ENCODE peak calls at places on chromosomes 7 and 10, in nine cellular contexts. I is heart right ventricle, X is hepatocyte, D is brain microvascular endothelial cell, T is GM10248, F is GM12878, A is BE2C, Z is fibroblast of lung, U is foreskin fibroblast. L is an unnamed sample.

GRCh38 chr10:104117839-104118323 is 4.1 kb upstream of the SFR1 start:
- DNase-seq in I (no peak), X (peak; percentile 14), D (no peak), T (no peak), F (no peak), A (no peak), Z (peak; percentile 81), U (no peak), L (no peak)

GRCh38 chr10:28991738-28992270 is 297.1 kb upstream of the LYZL1 start:
- DNase-seq in I (peak; percentile 32), X (peak; percentile 69), D (peak; percentile 55), T (peak; percentile 30), F (no peak), A (peak; percentile 67), Z (peak; percentile 83), U (no peak), L (peak; percentile 28)

GRCh38 chr10:92239600-92240288 is 51.1 kb downstream of the CPEB3 start:
- DNase-seq in I (peak; percentile 28), X (peak; percentile 55), D (peak; percentile 13), T (peak; percentile 50), F (no peak), A (peak; percentile 75), Z (peak; percentile 50), U (no peak), L (peak; percentile 63)

GRCh38 chr7:18290223-18290622 is 205.3 kb upstream of the HDAC9 start:
- DNase-seq in I (no peak), X (no peak), D (no peak), T (no peak), F (no peak), A (no peak), Z (peak; percentile 2), U (no peak), L (no peak)

GRCh38 chr7:128890306-128891109 is 20.0 kb downstream of the KCP start:
- DNase-seq in I (no peak), X (peak; percentile 51), D (no peak), T (no peak), F (no peak), A (peak; percentile 29), Z (no peak), U (no peak), L (no peak)

GRCh38 chr10:85902046-85902445 is 464.5 kb downstream of the GRID1 start:
- DNase-seq in I (no peak), X (no peak), D (peak; percentile 48), T (no peak), F (no peak), A (no peak), Z (peak; percentile 21), U (no peak), L (no peak)

GRCh38 chr10:24721254-24722106 is 2.2 kb downstream of the ARHGAP21 start:
- DNase-seq in I (peak; percentile 12), X (peak; percentile 47), D (no peak), T (no peak), F (no peak), A (peak; percentile 33), Z (peak; percentile 35), U (no peak), L (no peak)

GRCh38 chr10:108791794-108792474 is 1131.4 kb downstream of the XPNPEP1 start:
- DNase-seq in I (no peak), X (no peak), D (no peak), T (no peak), F (no peak), A (no peak), Z (peak; percentile 41), U (no peak), L (no peak)

GRCh38 chr7:30312186-30312585 is 27.8 kb downstream of the ZNRF2 start:
- DNase-seq in I (no peak), X (no peak), D (no peak), T (no peak), F (no peak), A (no peak), Z (peak; percentile 42), U (no peak), L (no peak)
- TF ChIP-seq CTCF in I (no peak), X (no peak), D (no peak), T (no peak), F (no peak), A (no peak), Z (no peak), U (no peak), L (no peak)

GRCh38 chr7:51226042-51226755 is 90.4 kb downstream of the COBL start:
- DNase-seq in I (no peak), X (peak; percentile 22), D (no peak), T (no peak), F (no peak), A (no peak), Z (no peak), U (no peak), L (no peak)

GRCh38 chr7:51223505-51223904 is 93.1 kb downstream of the COBL start:
- DNase-seq in I (no peak), X (no peak), D (no peak), T (no peak), F (no peak), A (no peak), Z (no peak), U (no peak), L (no peak)

GRCh38 chr7:51222916-51223315 is 93.7 kb downstream of the COBL start:
- DNase-seq in I (no peak), X (no peak), D (no peak), T (no peak), F (no peak), A (no peak), Z (no peak), U (no peak), L (no peak)

GRCh38 chr7:51226916-51227535 is 89.6 kb downstream of the COBL start:
- DNase-seq in I (no peak), X (no peak), D (no peak), T (no peak), F (no peak), A (no peak), Z (no peak), U (no peak), L (no peak)

DNA sequence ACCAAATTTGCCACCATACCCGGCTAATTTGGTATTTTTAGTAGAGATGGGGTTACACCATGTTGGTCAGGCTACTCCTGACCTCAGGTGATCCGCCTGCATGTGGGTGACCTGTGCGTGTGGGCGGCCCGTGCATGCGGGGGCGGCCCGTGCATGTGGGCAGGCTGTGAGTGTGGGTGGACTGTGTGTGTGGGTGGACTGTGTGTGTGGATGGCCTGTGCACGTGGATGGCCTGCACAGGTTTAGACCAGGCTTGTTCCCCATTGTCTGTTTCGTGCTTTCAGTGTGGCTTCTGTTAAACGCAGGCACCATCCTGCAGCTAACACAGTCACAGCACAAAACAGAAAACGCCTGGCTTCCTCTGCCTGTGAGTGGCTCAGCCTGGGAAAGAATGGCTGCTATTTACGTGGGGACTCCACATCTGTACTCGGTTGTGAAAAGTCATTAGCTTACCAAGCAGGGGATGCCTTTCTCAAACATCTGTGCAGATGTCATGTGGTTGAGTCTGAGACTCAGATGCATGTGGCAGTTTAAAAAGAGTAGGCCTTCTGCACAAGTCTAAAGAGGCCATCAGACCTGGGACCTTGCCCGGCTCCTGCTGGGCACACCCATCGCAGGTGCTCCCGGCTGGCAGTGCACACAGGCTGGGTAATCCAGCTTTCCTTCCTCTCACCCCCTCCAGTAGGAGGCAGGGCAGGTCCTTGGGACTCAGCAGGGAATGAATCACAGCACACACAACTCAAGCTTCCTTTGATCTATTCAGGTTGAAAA is 91.6 kb downstream of the COBL start:
- DNase-seq in I (no peak), X (peak; percentile 63), D (no peak), T (no peak), F (no peak), A (no peak), Z (no peak), U (no peak), L (no peak)
- TF ChIP-seq CTCF in I (no peak), X (peak; percentile 51), D (peak; percentile 32), T (no peak), F (peak; percentile 2), A (peak; percentile 10), Z (no peak), U (no peak), L (no peak)

GRCh38 chr7:27105161-27106122 is 3.0 kb upstream of the HOXA2 start:
- DNase-seq in I (no peak), X (no peak), D (no peak), T (no peak), F (no peak), A (no peak), Z (peak; percentile 43), U (no peak), L (no peak)

GRCh38 chr7:27104244-27105149 is 2.0 kb upstream of the HOXA2 start:
- DNase-seq in I (no peak), X (no peak), D (no peak), T (no peak), F (no peak), A (no peak), Z (peak; percentile 91), U (no peak), L (no peak)

GRCh38 chr7:27102578-27103442 is at the start of gene HOXA2:
- DNase-seq in I (no peak), X (no peak), D (no peak), T (no peak), F (no peak), A (no peak), Z (peak; percentile 85), U (no peak), L (no peak)

GRCh38 chr7:27101906-27102577 is 441 bp downstream of the HOXA2 start:
- DNase-seq in I (no peak), X (no peak), D (no peak), T (no peak), F (no peak), A (no peak), Z (peak; percentile 47), U (no peak), L (no peak)

DNA sequence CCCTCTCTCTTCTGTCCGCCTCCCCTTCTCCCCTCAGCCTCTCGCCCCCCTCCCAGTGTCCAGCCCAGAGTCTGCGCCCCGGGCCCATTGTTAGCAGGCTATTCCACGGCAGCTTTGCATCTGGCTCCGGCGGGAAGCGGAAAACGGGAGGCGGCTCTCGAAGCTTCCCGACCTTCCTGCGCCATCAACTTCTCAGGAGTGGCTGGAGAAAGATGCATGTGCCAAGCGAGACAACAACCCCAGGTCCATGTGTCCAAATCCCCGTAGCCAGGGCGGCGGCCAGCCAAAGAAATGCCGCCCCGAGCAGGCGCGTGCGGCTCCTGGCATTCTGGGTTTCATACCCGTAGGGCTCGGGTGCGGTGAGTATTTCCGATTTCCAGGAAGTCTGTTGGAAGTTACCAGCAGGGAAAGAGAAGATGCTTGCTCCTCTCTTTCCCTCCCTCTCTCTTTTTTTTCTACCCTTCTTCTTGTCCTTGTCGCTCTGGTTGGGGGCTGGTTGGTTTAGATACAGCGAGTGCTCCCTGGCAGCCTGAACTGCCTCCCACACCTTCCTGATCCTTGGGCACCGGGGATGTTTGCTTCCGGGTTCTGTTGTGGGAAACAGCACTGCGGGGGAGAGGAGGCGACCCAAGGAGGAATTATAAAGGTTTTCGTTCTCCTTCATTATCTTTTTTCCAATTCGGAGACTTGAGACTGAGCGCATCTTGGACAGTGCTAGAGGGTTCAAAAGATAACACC is 1.2 kb upstream of the HOXA2 start:
- DNase-seq in I (no peak), X (no peak), D (no peak), T (no peak), F (no peak), A (no peak), Z (peak; percentile 47), U (no peak), L (no peak)
- TF ChIP-seq CTCF in I (no peak), X (no peak), D (no peak), T (no peak), F (no peak), A (no peak), Z (no peak), U (no peak), L (no peak)

GRCh38 chr10:5663692-5664427 is 2.5 kb downstream of the ASB13 start:
- DNase-seq in I (no peak), X (no peak), D (no peak), T (no peak), F (no peak), A (no peak), Z (no peak), U (no peak), L (no peak)

GRCh38 chr10:5669609-5670008 is 3.2 kb upstream of the ASB13 start:
- DNase-seq in I (no peak), X (no peak), D (no peak), T (no peak), F (no peak), A (no peak), Z (no peak), U (no peak), L (no peak)

GRCh38 chr10:5665380-5666323 is 743 bp downstream of the ASB13 start:
- DNase-seq in I (no peak), X (peak; percentile 41), D (no peak), T (no peak), F (no peak), A (no peak), Z (peak; percentile 19), U (no peak), L (peak; percentile 47)

GRCh38 chr10:5668429-5668828 is 2.0 kb upstream of the ASB13 start:
- DNase-seq in I (no peak), X (no peak), D (no peak), T (no peak), F (no peak), A (no peak), Z (no peak), U (no peak), L (no peak)

DNA sequence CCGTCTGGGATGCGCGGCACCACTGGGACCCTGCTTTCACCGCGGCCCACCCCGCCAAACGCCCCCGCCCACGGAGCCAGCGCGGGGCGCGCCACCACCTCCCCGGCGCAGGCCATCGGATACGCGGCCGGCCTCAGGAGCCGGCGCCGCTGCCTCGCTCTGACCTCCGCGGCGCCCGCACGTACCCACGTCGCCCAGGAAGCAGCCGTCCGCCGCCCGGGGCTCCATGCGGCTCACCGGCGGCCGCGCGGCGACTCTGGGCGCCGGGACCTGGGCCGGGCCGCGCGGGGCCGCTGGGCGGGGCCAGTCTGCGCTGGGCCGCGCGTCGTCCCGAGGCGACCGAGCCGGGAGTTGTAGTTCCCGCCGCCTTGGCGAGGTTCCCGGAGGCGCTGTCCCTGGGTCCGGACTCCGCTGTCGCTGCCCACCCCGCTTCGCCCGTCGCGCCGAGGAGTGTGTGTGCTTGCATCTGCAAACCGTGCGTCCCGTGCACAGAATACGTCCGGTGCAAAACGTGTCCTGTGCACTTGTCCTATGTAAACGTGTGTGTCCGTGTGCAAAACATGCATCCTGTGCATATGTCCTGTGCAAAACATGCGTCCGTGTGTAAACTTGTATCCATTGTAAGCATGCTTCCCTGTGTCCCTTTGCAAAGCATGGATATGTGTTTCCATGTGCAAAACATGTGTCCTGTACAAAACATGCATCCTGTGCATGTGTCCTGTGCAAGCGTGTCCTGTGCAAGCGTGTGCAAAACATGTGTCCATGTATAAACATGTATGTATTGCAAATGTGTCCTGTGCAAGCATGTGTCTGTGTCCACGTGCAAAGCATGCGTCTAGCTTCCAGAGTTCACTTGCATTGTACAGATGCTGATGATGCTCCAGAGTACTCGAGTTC is at the start of gene ASB13:
- DNase-seq in I (peak; percentile 73), X (peak; percentile 86), D (no peak), T (peak; percentile 61), F (no peak), A (peak; percentile 79), Z (peak; percentile 36), U (peak; percentile 50), L (peak; percentile 77)
- TF ChIP-seq CTCF in I (no peak), X (no peak), D (no peak), T (no peak), F (no peak), A (no peak), Z (no peak), U (no peak), L (no peak)

L was measured in GM13976.